ENCODE peak calls at places on chromosome 17, in four cellular contexts. H is MG63, U is right lobe of liver, S is Peyer's patch. M is an unnamed sample.

GRCh38 chr17:57432507-57433277 is 176.4 kb downstream of the MSI2 start:
- DNase-seq in S (no peak), U (no peak), H (no peak), M (no peak)

GRCh38 chr17:42017866-42018200 is 594 bp upstream of the DNAJC7 start:
- DNase-seq in U (no peak), H (no peak), S (peak), M (peak)

GRCh38 chr17:35988164-35988563 is 1.6 kb upstream of the CCL14 start:
- DNase-seq in U (no peak), S (no peak), H (no peak), M (no peak)

GRCh38 chr17:60256174-60256573 is 106.4 kb downstream of the CA4 start:
- DNase-seq in U (no peak), S (no peak), H (no peak), M (no peak)

GRCh38 chr17:40345161-40346034 is 19.1 kb downstream of the GJD3 start:
- DNase-seq in H (peak), U (peak), S (peak), M (peak)

GRCh38 chr17:52938623-52939230 is 780.2 kb upstream of the CA10 start:
- DNase-seq in S (no peak), U (no peak), H (no peak), M (no peak)

GRCh38 chr17:67431210-67432015 is 54.3 kb downstream of the PITPNC1 start:
- DNase-seq in S (no peak), U (no peak), H (no peak), M (no peak)

GRCh38 chr17:12691173-12691572 is 25.5 kb downstream of the MYOCD start:
- DNase-seq in U (no peak), S (no peak), H (no peak), M (no peak)

GRCh38 chr17:83194761-83195329 is 115.4 kb downstream of the METRNL start:
- DNase-seq in S (peak), U (peak), H (peak), M (peak)

GRCh38 chr17:34637548-34638525 is 58.5 kb downstream of the TMEM132E start:
- DNase-seq in H (peak), U (peak), S (peak), M (peak)

GRCh38 chr17:74396567-74396966 is 29.3 kb downstream of the GPR142 start:
- DNase-seq in S (no peak), H (no peak), U (no peak), M (no peak)

GRCh38 chr17:59425085-59425901 is 93.8 kb downstream of the YPEL2 start:
- DNase-seq in U (peak), H (no peak), S (no peak), M (no peak)

GRCh38 chr17:64460955-64461354 is 12.0 kb downstream of the MILR1 start:
- DNase-seq in H (no peak), U (no peak), S (no peak), M (no peak)

GRCh38 chr17:22512506-22512905 is 820.2 kb downstream of the KCNJ18 start:
- DNase-seq in S (no peak), H (no peak), U (no peak), M (no peak)

GRCh38 chr17:37743612-37743874 is 1.3 kb downstream of the HNF1B start:
- DNase-seq in H (no peak), S (peak), U (peak), M (peak)

GRCh38 chr17:63335818-63336217 is 110.3 kb downstream of the CYB561 start:
- DNase-seq in S (no peak), H (no peak), U (no peak), M (no peak)

GRCh38 chr17:62627904-62628603 is 584 bp downstream of the MRC2 start:
- DNase-seq in S (no peak), U (no peak), H (peak), M (no peak)

GRCh38 chr17:41322264-41322902 is 6.9 kb upstream of the KRTAP17-1 start:
- DNase-seq in U (no peak), H (no peak), S (no peak), M (peak)

GRCh38 chr17:5121186-5121841 is 5.5 kb downstream of the USP6 start:
- DNase-seq in U (no peak), H (no peak), S (peak), M (peak)

GRCh38 chr17:62792122-62792800 is 15.9 kb downstream of the MARCHF10 start:
- DNase-seq in H (peak), U (no peak), S (no peak), M (no peak)

GRCh38 chr17:61806081-61806828 is 57.1 kb downstream of the BRIP1 start:
- DNase-seq in S (no peak), U (no peak), H (no peak), M (no peak)

GRCh38 chr17:47204722-47205418 is 4.3 kb upstream of the MYL4 start:
- DNase-seq in U (no peak), H (peak), S (no peak), M (no peak)

GRCh38 chr17:65323055-65323454 is 185.9 kb downstream of the RGS9 start:
- DNase-seq in S (no peak), U (no peak), H (no peak), M (no peak)

GRCh38 chr17:74231846-74232713 is 18.7 kb downstream of the TTYH2 start:
- DNase-seq in H (no peak), U (no peak), S (no peak), M (no peak)

GRCh38 chr17:1561420-1562177 is 993 bp downstream of the PITPNA start:
- DNase-seq in S (no peak), U (peak), H (no peak), M (peak)

GRCh38 chr17:41010421-41010820 is 1.5 kb upstream of the KRTAP3-1 start:
- DNase-seq in S (no peak), H (no peak), U (no peak), M (no peak)

GRCh38 chr17:74810699-74811485 is 34.7 kb upstream of the NAT9 start:
- DNase-seq in U (no peak), S (no peak), H (no peak), M (no peak)

GRCh38 chr17:82815790-82816305 is 24.0 kb downstream of the ZNF750 start:
- DNase-seq in U (no peak), S (no peak), H (no peak), M (peak)

GRCh38 chr17:43341705-43342600 is 56.8 kb upstream of the ARL4D start:
- DNase-seq in U (no peak), S (no peak), H (no peak), M (no peak)

GRCh38 chr17:21041753-21042433 is 918 bp downstream of the USP22 start:
- DNase-seq in S (peak), U (peak), H (peak), M (peak)

GRCh38 chr17:39566092-39566491 is 41.6 kb downstream of the NEUROD2 start:
- DNase-seq in S (no peak), U (no peak), H (no peak), M (no peak)

GRCh38 chr17:67689534-67690177 is 28.1 kb upstream of the NOL11 start:
- DNase-seq in S (peak), U (no peak), H (no peak), M (no peak)

DNA sequence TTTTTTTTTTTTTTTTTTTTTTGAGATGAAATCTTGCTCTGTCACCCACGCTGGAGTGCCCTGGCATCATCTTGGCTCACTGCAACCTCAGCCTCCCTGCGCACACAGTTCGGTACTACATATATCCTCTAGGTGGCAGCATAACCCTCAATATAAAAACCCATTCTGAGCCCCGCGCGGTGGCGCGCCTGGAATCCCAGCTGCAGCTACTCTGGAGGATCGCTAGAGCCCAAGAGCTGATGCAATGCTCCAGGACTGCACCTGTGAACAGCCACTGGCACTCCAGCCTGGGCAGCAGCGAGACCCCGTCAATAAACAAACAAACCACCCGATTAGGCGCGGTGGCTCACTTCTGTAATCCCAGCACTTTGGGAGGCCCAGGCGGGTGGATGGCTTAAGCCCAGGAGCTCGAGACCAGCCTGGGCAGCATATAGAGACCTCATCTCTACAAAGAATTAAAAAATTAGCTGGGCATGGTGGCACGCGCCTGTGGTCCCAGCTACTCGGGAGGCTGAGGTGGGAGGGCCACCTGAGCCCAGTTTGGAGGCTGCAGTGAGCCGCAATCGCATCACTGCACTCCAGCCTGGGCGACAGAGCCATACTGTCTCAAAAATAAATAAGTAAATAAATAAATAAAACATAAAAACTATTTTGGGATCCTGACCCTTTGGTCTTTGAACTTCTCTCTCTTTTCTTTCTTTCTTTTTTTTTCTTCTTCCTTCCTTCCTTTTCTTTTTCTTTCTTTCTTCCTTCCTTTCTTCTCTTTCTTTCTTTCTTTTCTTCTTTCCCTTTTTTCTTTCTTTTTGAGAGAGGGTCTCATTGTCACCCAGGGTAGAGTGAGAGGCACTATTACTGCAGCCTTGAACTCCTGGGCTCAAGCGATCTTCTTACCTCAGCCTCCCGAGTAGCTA is 15.4 kb upstream of the AKAP10 start:
- DNase-seq in S (peak), H (peak), U (peak), M (peak)
- H3K4me3 ChIP-seq in S (no peak), H (no peak), U (no peak), M (no peak)

GRCh38 chr17:49452173-49452572 is 37.5 kb upstream of the PHB1 start:
- DNase-seq in H (no peak), S (no peak), U (no peak), M (no peak)
- H3K4me3 ChIP-seq in H (no peak), S (no peak), U (no peak), M (no peak)

DNA sequence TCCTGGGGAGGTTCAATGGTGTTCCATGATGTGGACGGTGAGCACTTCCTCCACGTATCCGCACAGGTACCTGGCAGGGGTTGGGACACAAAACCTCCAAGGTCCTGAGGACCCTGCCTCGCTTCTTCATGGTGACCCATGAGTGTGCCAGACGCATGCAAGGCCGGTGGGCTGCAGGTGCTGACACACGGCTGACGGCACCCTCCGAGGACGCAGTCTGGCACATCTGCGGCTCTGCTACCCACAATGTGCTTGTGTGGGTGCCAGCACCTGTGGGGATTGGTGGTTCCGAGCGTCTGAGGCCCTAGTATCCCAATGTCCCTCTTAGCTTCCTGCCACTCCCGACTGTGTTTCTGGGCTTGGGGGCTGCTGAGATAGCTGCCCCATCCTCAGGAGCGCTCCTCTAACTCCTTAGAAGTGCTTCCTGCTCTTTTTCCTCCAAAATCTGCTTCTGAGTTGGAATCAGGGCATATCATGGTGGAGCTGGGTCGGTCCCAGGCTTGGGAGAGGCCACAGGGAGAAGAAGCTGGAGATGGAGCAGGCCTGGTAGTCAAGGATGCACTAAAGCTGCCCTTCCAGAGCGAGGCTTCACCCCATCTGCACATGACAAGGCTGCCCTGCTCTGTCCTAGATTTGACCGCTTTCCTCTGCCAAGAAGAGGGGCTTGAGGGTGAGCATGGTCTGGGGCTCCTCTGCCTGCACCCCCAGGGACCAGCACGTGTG is 1.6 kb downstream of the CYGB start:
- DNase-seq in U (no peak), H (no peak), S (no peak), M (no peak)
- H3K4me3 ChIP-seq in U (no peak), H (peak), S (no peak), M (no peak)

GRCh38 chr17:416293-417206 is 63.9 kb upstream of the RPH3AL start:
- DNase-seq in H (no peak), U (no peak), S (peak), M (no peak)
- H3K4me3 ChIP-seq in H (no peak), U (no peak), S (peak), M (no peak)

DNA sequence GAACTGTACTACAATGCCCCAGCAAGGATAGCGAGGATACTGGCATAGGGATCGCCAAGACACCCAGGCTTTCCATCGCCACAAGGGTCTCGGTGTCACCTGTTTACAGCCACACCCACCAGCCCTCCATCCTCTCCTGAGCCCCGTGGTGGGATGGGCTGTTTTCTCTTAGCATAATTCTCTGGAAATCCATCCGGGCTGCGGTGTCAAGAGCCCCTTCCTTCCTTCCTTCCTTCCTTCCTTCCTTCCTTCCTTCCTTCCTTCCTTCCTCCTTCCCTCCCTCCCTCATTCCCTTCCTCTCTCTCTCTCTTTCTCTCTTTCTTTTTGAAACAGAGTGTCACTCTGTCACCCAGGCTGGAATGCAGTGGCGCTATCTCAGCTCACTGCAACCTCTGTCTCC is 36.0 kb upstream of the BAHCC1 start:
- DNase-seq in H (no peak), U (no peak), S (no peak), M (no peak)
- H3K4me3 ChIP-seq in H (no peak), U (no peak), S (no peak), M (no peak)

GRCh38 chr17:80970044-80970761 is 21.4 kb upstream of the CHMP6 start:
- DNase-seq in S (peak), U (peak), H (peak), M (peak)
- H3K4me3 ChIP-seq in S (no peak), U (no peak), H (no peak), M (no peak)

DNA sequence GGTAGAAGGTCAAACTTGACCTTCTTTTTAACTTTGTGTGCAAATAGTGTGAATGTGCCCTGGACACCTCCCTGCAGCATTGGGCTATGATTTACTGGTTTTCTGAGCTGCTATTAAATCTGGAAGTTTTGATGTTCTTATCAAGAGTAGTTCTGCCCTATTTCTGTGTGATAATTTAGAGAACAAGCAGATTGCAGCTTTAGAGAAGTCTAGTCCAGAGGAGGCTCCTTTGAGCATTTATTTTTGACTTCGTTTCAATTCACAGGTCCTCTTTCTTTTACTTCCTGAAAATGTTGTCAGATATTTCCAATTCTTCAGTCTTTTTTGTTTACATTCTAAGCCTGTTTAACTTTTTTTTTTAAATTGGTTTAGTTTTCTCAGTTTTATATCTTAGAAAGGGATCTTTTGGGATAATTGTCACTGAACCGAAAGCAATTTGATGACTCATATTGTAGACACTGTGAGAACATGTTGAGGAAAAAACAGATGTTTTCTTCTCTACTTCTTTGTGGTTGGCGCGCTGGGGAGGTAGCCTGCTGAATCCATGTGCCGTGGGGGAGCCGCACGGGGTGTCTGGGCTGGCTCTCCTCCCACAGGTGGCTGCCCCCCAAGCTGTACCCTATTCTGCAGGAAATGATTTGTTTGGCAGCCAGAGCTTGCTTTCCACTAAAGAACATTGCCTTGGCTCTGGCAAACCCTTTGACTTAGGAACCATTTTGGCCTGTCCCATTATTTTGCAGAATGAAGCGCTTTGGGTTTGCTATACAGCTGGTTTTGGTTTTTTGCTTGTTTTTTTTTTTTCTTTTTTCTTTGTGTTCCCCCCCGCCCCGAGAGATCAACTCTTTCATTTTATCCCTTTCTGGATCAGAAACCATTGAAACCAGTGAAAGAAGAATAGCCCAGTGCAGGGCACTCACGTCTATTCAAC is 53.4 kb downstream of the MFSD11 start:
- DNase-seq in S (peak), H (peak), U (no peak), M (peak)
- H3K4me3 ChIP-seq in S (no peak), H (no peak), U (no peak), M (no peak)